ENCODE peak calls at places on chromosome 1, in eight cellular contexts. D is NCI-H774; K is hippocampal formation; S is ACHN; L is stimulated activated CD8-positive, alpha-beta memory T cell treated with anti-CD3 and anti-CD28 coated beads, Interleukin-7, amount 100 ng/mL, for 1 hour; P is pons; B is OCI-LY7; A is stimulated activated naive B cell treated with anti-CD40 and anti-IgM and Interleukin-4, amounts not matched to agents 10 μg/mL and 1 μg/mL and 100 μg/mL, for 72 hours. O is an unnamed sample.

GRCh38 chr1:110674337-110675059 is at the start of gene KCNA3:
- DNase-seq in B (peak; percentile 79), P (no peak), S (no peak), K (no peak), D (no peak), L (peak; percentile 46), A (peak; percentile 42), O (peak; percentile 70)

GRCh38 chr1:38222906-38223305 is 176.3 kb upstream of the POU3F1 start:
- DNase-seq in S (no peak), D (no peak), B (no peak), K (no peak), L (no peak), A (no peak), P (no peak), O (no peak)

GRCh38 chr1:152801333-152801732 is 4.8 kb downstream of the LCE1D start:
- DNase-seq in P (no peak), L (no peak), D (no peak), K (no peak), B (no peak), S (no peak), A (no peak), O (no peak)

GRCh38 chr1:218207194-218207593 is 77.9 kb upstream of the RRP15 start:
- DNase-seq in P (no peak), K (no peak), A (no peak), S (no peak), B (no peak), D (no peak), L (no peak), O (no peak)

GRCh38 chr1:116574581-116575291 is 3.9 kb upstream of the CD58 start:
- DNase-seq in B (peak; percentile 66), P (peak; percentile 80), L (no peak), K (peak; percentile 54), A (no peak), S (peak; percentile 65), D (peak; percentile 40), O (peak; percentile 68)

GRCh38 chr1:238489006-238489405 is 598.3 kb upstream of the ZP4 start:
- DNase-seq in D (peak; percentile 64), S (no peak), P (no peak), K (no peak), A (no peak), L (no peak), B (no peak), O (no peak)

GRCh38 chr1:38046884-38047602 is 450 bp upstream of the POU3F1 start:
- DNase-seq in P (peak; percentile 75), A (peak; percentile 45), D (peak; percentile 94), K (peak; percentile 91), S (peak; percentile 80), B (peak; percentile 63), L (peak; percentile 44), O (peak; percentile 42)

GRCh38 chr1:162072770-162073169 is 3.3 kb downstream of the NOS1AP start:
- DNase-seq in B (no peak), P (peak; percentile 43), L (no peak), S (no peak), A (no peak), D (no peak), K (no peak), O (no peak)

GRCh38 chr1:172699111-172699510 is 40.2 kb downstream of the FASLG start:
- DNase-seq in D (no peak), P (no peak), S (no peak), K (no peak), B (no peak), A (peak; percentile 14), L (peak; percentile 52), O (no peak)

GRCh38 chr1:216498277-216498676 is 75.0 kb upstream of the USH2A start:
- DNase-seq in L (no peak), B (no peak), P (no peak), D (no peak), A (no peak), K (no peak), S (no peak), O (no peak)

GRCh38 chr1:230413061-230413460 is 13.1 kb downstream of the PGBD5 start:
- DNase-seq in B (no peak), D (no peak), S (no peak), L (no peak), K (no peak), A (no peak), P (no peak), O (no peak)

GRCh38 chr1:165637427-165637826 is 6.4 kb downstream of the MGST3 start:
- DNase-seq in S (no peak), L (no peak), K (no peak), D (no peak), A (no peak), B (no peak), P (peak; percentile 33), O (no peak)

GRCh38 chr1:26719205-26719604 is 23.4 kb downstream of the ARID1A start:
- DNase-seq in K (no peak), B (no peak), A (no peak), P (no peak), D (no peak), L (no peak), S (no peak), O (peak; percentile 56)

GRCh38 chr1:166307261-166308188 is 140.7 kb upstream of the FAM78B start:
- DNase-seq in L (no peak), A (no peak), S (no peak), P (no peak), B (no peak), K (no peak), D (no peak), O (no peak)

GRCh38 chr1:22469219-22469618 is 17.6 kb downstream of the ZBTB40 start:
- DNase-seq in B (no peak), A (no peak), L (no peak), P (no peak), S (no peak), D (no peak), K (no peak), O (no peak)

GRCh38 chr1:56019922-56020321 is 559.4 kb downstream of the PLPP3 start:
- DNase-seq in P (no peak), L (no peak), D (no peak), K (no peak), S (no peak), A (no peak), B (no peak), O (no peak)

GRCh38 chr1:200925821-200926220 is 31.1 kb downstream of the INAVA start:
- DNase-seq in P (no peak), D (no peak), K (no peak), L (no peak), B (no peak), S (no peak), A (no peak), O (no peak)

GRCh38 chr1:15718199-15718601 is 17.9 kb upstream of the SLC25A34 start:
- DNase-seq in A (no peak), B (no peak), L (no peak), D (no peak), K (no peak), P (no peak), S (no peak), O (no peak)

GRCh38 chr1:200183637-200184036 is 156.1 kb downstream of the NR5A2 start:
- DNase-seq in S (no peak), P (no peak), L (no peak), A (no peak), D (no peak), B (no peak), K (no peak), O (no peak)

GRCh38 chr1:31657972-31658510 is 13.4 kb upstream of the PEF1 start:
- DNase-seq in B (no peak), P (no peak), D (no peak), L (no peak), A (no peak), K (no peak), S (no peak), O (no peak)

GRCh38 chr1:203161703-203162102 is 13.9 kb downstream of the MYBPH start:
- DNase-seq in K (no peak), A (no peak), P (no peak), B (no peak), D (no peak), S (no peak), L (no peak), O (no peak)

GRCh38 chr1:169860750-169861149 is 32.9 kb downstream of the SCYL3 start:
- DNase-seq in K (no peak), P (no peak), A (no peak), D (no peak), L (no peak), S (no peak), B (no peak), O (no peak)

GRCh38 chr1:30034627-30035521 is 688.5 kb downstream of the MATN1 start:
- DNase-seq in B (no peak), L (no peak), P (peak; percentile 8), K (no peak), D (no peak), S (no peak), A (no peak), O (no peak)

GRCh38 chr1:18394563-18395156 is 86.1 kb upstream of the KLHDC7A start:
- DNase-seq in L (no peak), K (no peak), B (no peak), S (no peak), A (no peak), P (no peak), D (no peak), O (no peak)

GRCh38 chr1:204619721-204620120 is 65.8 kb downstream of the LRRN2 start:
- DNase-seq in K (no peak), L (no peak), P (no peak), B (no peak), D (no peak), A (no peak), S (no peak), O (no peak)

GRCh38 chr1:219518168-219518905 is 94.6 kb downstream of the ZC3H11B start:
- DNase-seq in S (no peak), P (no peak), B (no peak), K (no peak), L (no peak), D (no peak), A (no peak), O (no peak)

GRCh38 chr1:18929686-18930085 is 26.8 kb downstream of the IFFO2 start:
- DNase-seq in A (no peak), S (no peak), P (no peak), K (no peak), D (no peak), B (no peak), L (no peak), O (no peak)

GRCh38 chr1:105337427-105337826 is 1587.7 kb downstream of the AMY1C start:
- DNase-seq in K (no peak), P (no peak), S (no peak), D (no peak), A (no peak), L (no peak), B (no peak), O (no peak)

GRCh38 chr1:200359610-200360163 is 50.1 kb downstream of the ZNF281 start:
- DNase-seq in K (no peak), L (no peak), D (no peak), A (no peak), S (no peak), B (no peak), P (no peak), O (no peak)

GRCh38 chr1:57112148-57112547 is 146.3 kb upstream of the C8B start:
- DNase-seq in P (no peak), K (no peak), B (no peak), L (no peak), A (no peak), D (no peak), S (no peak), O (peak; percentile 30)

GRCh38 chr1:176932114-176933104 is 232.1 kb downstream of the ASTN1 start:
- DNase-seq in B (no peak), P (no peak), K (no peak), A (no peak), S (no peak), L (no peak), D (no peak), O (no peak)

GRCh38 chr1:232635778-232636356 is 5.9 kb upstream of the SIPA1L2 start:
- DNase-seq in P (peak; percentile 72), K (no peak), B (peak; percentile 78), A (no peak), D (peak; percentile 49), L (no peak), S (peak; percentile 58), O (peak; percentile 60)

GRCh38 chr1:206839857-206840256 is 25.6 kb upstream of the IL20 start:
- DNase-seq in A (no peak), P (no peak), D (no peak), L (no peak), S (peak; percentile 50), K (no peak), B (no peak), O (no peak)

GRCh38 chr1:43545686-43546387 is 15.2 kb downstream of the PTPRF start:
- DNase-seq in D (peak; percentile 95), L (no peak), K (peak; percentile 82), S (peak; percentile 35), B (no peak), A (no peak), P (peak; percentile 83), O (no peak)

O was measured in cerebellar cortex.